ENCODE peak calls at places on chromosomes 7 and 10, in five cellular contexts. P is activated naive CD4-positive, alpha-beta T cell treated with anti-CD3 and anti-CD28 coated beads, Interleukin-2, amount 10 ng/mL, durations not matched to agents 7 days and 5 days; D is T1000; L is stimulated activated CD8-positive, alpha-beta memory T cell treated with anti-CD3 and anti-CD28 coated beads, Interleukin-7, amount 100 ng/mL, for 24 hours; H is Caco-2. R is an unnamed sample.

GRCh38 chr7:1289681-1290261 is 57.1 kb downstream of the UNCX start:
- DNase-seq in D (no peak), P (no peak), H (no peak), L (no peak), R (no peak)

GRCh38 chr7:90629306-90629918 is 33.3 kb downstream of the CDK14 start:
- DNase-seq in H (peak; percentile 65), D (no peak), L (no peak), P (no peak), R (no peak)

GRCh38 chr7:4753610-4754432 is 21.6 kb upstream of the AP5Z1 start:
- DNase-seq in H (peak; percentile 86), P (peak; percentile 91), D (no peak), L (peak; percentile 74), R (no peak)

GRCh38 chr10:931326-932318 is at the start of gene LARP4B:
- DNase-seq in H (peak; percentile 100), L (peak; percentile 90), P (peak; percentile 96), D (peak; percentile 91), R (peak; percentile 77)

GRCh38 chr7:141960687-141961422 is 12.7 kb downstream of the TAS2R38 start:
- DNase-seq in L (no peak), P (no peak), D (no peak), H (no peak), R (no peak)

GRCh38 chr7:128781126-128781525 is 5.5 kb upstream of the OPN1SW start:
- DNase-seq in H (no peak), L (no peak), P (no peak), D (no peak), R (no peak)

GRCh38 chr10:72340510-72340895 is 14.2 kb downstream of the DNAJB12 start:
- DNase-seq in H (peak; percentile 86), P (peak; percentile 84), L (no peak), D (peak; percentile 48), R (no peak)

GRCh38 chr7:33425385-33425784 is 296.0 kb downstream of the BBS9 start:
- DNase-seq in H (no peak), L (no peak), D (no peak), P (no peak), R (no peak)

GRCh38 chr10:14173706-14174594 is 156.8 kb downstream of the FRMD4A start:
- DNase-seq in H (peak; percentile 62), L (no peak), P (peak; percentile 36), D (peak; percentile 79), R (no peak)

GRCh38 chr10:93498196-93498595 is 1.8 kb downstream of the CEP55 start:
- DNase-seq in P (no peak), D (no peak), L (no peak), H (no peak), R (no peak)

GRCh38 chr7:33744293-33744692 is 161.0 kb upstream of the BMPER start:
- DNase-seq in P (no peak), H (no peak), D (no peak), L (no peak), R (no peak)

GRCh38 chr10:44193156-44193555 is 191.7 kb downstream of the CXCL12 start:
- DNase-seq in D (no peak), H (no peak), L (no peak), P (no peak), R (no peak)

GRCh38 chr10:112946649-112947048 is 3.4 kb upstream of the TCF7L2 start:
- DNase-seq in H (no peak), P (no peak), D (no peak), L (no peak), R (no peak)

GRCh38 chr10:93039721-93040120 is 20.9 kb upstream of the CYP26C1 start:
- DNase-seq in D (no peak), P (no peak), L (no peak), H (peak; percentile 45), R (no peak)